ENCODE peak calls at places on chromosomes 16 and 17, in nine cellular contexts. N is uterus, L is cardiac muscle cell, O is lower lobe of right lung, A is HCT116, F is mucosa of descending colon, P is ovary, U is right lobe of liver, B is prostate gland. M is an unnamed sample. For H3K9me3, the result is how much of the 10 kb centered on the place peaks cover.

GRCh38 chr16:59593256-59593655 is 859.1 kb upstream of the GOT2 start:
- DNase-seq in B (no peak), A (no peak), L (peak), F (no peak), P (no peak), U (no peak), N (no peak), O (no peak), M (no peak)

GRCh38 chr17:79808763-79809529 is 12.1 kb upstream of the CBX8 start:
- DNase-seq in A (peak), F (peak), U (peak), L (peak), O (no peak), P (no peak), B (peak), N (no peak), M (no peak)

GRCh38 chr17:19317359-19318095 is 45.0 kb downstream of the B9D1 start:
- DNase-seq in F (peak), U (peak), A (peak), B (no peak), L (peak), O (peak), P (peak), N (peak), M (peak)

GRCh38 chr17:81052199-81052997 is 17.4 kb downstream of the BAIAP2 start:
- DNase-seq in A (no peak), L (no peak), U (peak), N (no peak), B (no peak), F (no peak), P (no peak), O (no peak), M (no peak)

GRCh38 chr16:64590516-64590915 is 531.3 kb downstream of the CDH11 start:
- DNase-seq in B (no peak), L (peak), F (no peak), U (no peak), O (no peak), A (no peak), P (no peak), N (no peak), M (no peak)

GRCh38 chr17:36463916-36464764 is 22.3 kb upstream of the ZNHIT3 start:
- DNase-seq in N (no peak), U (peak), B (peak), F (peak), A (peak), O (no peak), L (peak), P (no peak), M (no peak)

GRCh38 chr16:11706180-11706742 is 36.4 kb downstream of the TXNDC11 start:
- DNase-seq in P (no peak), B (no peak), U (no peak), L (no peak), N (no peak), F (no peak), A (no peak), O (no peak), M (no peak)

GRCh38 chr17:79026345-79027273 is 2.6 kb downstream of the C1QTNF1 start:
- DNase-seq in F (peak), U (peak), A (peak), P (peak), O (no peak), L (peak), B (no peak), N (peak), M (peak)

GRCh38 chr17:17888821-17889220 is 52.0 kb upstream of the SREBF1 start:
- DNase-seq in F (no peak), L (no peak), B (no peak), A (no peak), O (no peak), N (no peak), P (no peak), U (no peak), M (no peak)

GRCh38 chr17:76191891-76192290 is 48.4 kb downstream of the RNF157 start:
- DNase-seq in O (no peak), F (no peak), B (no peak), U (no peak), P (no peak), A (no peak), L (no peak), N (no peak), M (no peak)

GRCh38 chr17:5042152-5043022 is 7.2 kb upstream of the SLC52A1 start:
- DNase-seq in N (no peak), P (no peak), A (no peak), F (no peak), U (no peak), B (no peak), O (no peak), L (no peak), M (no peak)

GRCh38 chr17:75891022-75891604 is 5.6 kb downstream of the TRIM65 start:
- DNase-seq in F (no peak), P (no peak), N (no peak), B (no peak), O (no peak), U (no peak), L (no peak), A (no peak), M (no peak)

GRCh38 chr17:38429476-38430100 is 1.3 kb downstream of the ARHGAP23 start:
- DNase-seq in U (no peak), A (no peak), L (no peak), B (no peak), F (no peak), O (no peak), P (no peak), N (no peak), M (no peak)

GRCh38 chr16:50771366-50771765 is 29.5 kb downstream of the CYLD start:
- DNase-seq in P (no peak), O (no peak), B (no peak), N (no peak), L (no peak), U (no peak), F (no peak), A (no peak), M (no peak)

GRCh38 chr17:40822132-40822812 is at the start of gene KRT10:
- DNase-seq in N (no peak), A (no peak), O (no peak), B (no peak), F (no peak), L (no peak), U (no peak), P (no peak), M (no peak)

GRCh38 chr17:40218740-40219072 is 398 bp upstream of the WIPF2 start:
- DNase-seq in L (peak), P (peak), F (peak), A (peak), O (peak), U (peak), N (peak), B (peak), M (peak)

GRCh38 chr17:20063665-20064648 is 54.8 kb downstream of the SPECC1 start:
- DNase-seq in O (peak), A (peak), U (peak), L (peak), P (peak), B (peak), F (peak), N (peak), M (peak)

GRCh38 chr16:13077816-13078215 is 176.4 kb downstream of the SHISA9 start:
- DNase-seq in U (no peak), B (no peak), N (no peak), A (no peak), L (no peak), O (no peak), F (no peak), P (no peak), M (no peak)

GRCh38 chr17:2238432-2239169 is 65.0 kb downstream of the SMG6 start:
- DNase-seq in O (no peak), L (no peak), U (no peak), F (no peak), N (no peak), A (no peak), B (peak), P (no peak), M (peak)

GRCh38 chr16:81174644-81175324 is 63.7 kb upstream of the BCO1 start:
- DNase-seq in O (no peak), B (no peak), F (no peak), P (no peak), U (no peak), N (no peak), A (no peak), L (no peak), M (no peak)

GRCh38 chr17:17712268-17712924 is 31.1 kb downstream of the RAI1 start:
- DNase-seq in P (no peak), F (no peak), B (no peak), L (peak), A (no peak), O (no peak), N (no peak), U (no peak), M (no peak)

GRCh38 chr17:46733837-46734516 is 84.5 kb downstream of the WNT3 start:
- DNase-seq in A (no peak), L (no peak), O (no peak), N (no peak), P (no peak), U (no peak), B (no peak), F (no peak), M (no peak)

GRCh38 chr16:20347666-20348364 is 4.7 kb downstream of the UMOD start:
- DNase-seq in U (no peak), B (no peak), L (no peak), A (no peak), O (no peak), N (no peak), P (no peak), F (no peak), M (no peak)

GRCh38 chr17:29569245-29569950 is 897 bp downstream of the TP53I13 start:
- DNase-seq in A (no peak), P (peak), F (no peak), N (no peak), L (no peak), B (no peak), U (no peak), O (no peak), M (peak)

GRCh38 chr17:62140836-62141235 is 75.8 kb upstream of the MED13 start:
- DNase-seq in O (peak), F (peak), L (peak), N (no peak), B (no peak), U (no peak), A (no peak), P (no peak), M (no peak)

GRCh38 chr17:27586203-27586701 is 44.7 kb upstream of the LGALS9 start:
- DNase-seq in A (no peak), F (no peak), B (no peak), N (no peak), U (no peak), L (peak), P (no peak), O (no peak), M (no peak)

GRCh38 chr17:79949646-79950292 is 85.9 kb downstream of the TBC1D16 start:
- DNase-seq in N (peak), A (no peak), L (no peak), B (no peak), F (peak), O (no peak), U (no peak), P (no peak), M (no peak)

GRCh38 chr17:54269886-54270285 is 447.2 kb downstream of the KIF2B start:
- DNase-seq in F (no peak), A (no peak), N (no peak), U (no peak), P (no peak), B (peak), L (no peak), O (no peak), M (no peak)

GRCh38 chr16:75038036-75038959 is 39.5 kb downstream of the ZNRF1 start:
- DNase-seq in B (no peak), U (no peak), O (no peak), A (no peak), P (no peak), L (peak), N (no peak), F (no peak), M (no peak)

GRCh38 chr16:27214084-27214961 is 11.0 kb downstream of the KDM8 start:
- DNase-seq in U (peak), P (no peak), N (no peak), B (no peak), O (no peak), F (peak), A (no peak), L (no peak), M (no peak)

GRCh38 chr17:39676198-39676819 is 8.1 kb downstream of the PNMT start:
- DNase-seq in L (peak), N (no peak), B (peak), O (peak), F (peak), U (no peak), P (no peak), A (no peak), M (peak)

GRCh38 chr16:13402601-13403000 is 501.2 kb downstream of the SHISA9 start:
- DNase-seq in F (no peak), P (no peak), U (no peak), N (no peak), O (no peak), L (no peak), A (no peak), B (no peak), M (no peak)

GRCh38 chr17:63949576-63950250 is 17.6 kb upstream of the CD79B start:
- DNase-seq in A (no peak), F (no peak), O (no peak), N (no peak), P (no peak), L (no peak), U (no peak), B (no peak), M (no peak)

GRCh38 chr17:81062014-81062413 is 27.1 kb downstream of the BAIAP2 start:
- DNase-seq in L (no peak), N (no peak), P (no peak), F (no peak), A (no peak), O (no peak), B (no peak), U (no peak), M (no peak)

GRCh38 chr16:13269905-13270528 is 368.6 kb downstream of the SHISA9 start:
- DNase-seq in N (no peak), F (no peak), B (no peak), U (peak), L (no peak), O (no peak), A (no peak), P (no peak), M (no peak)

GRCh38 chr16:69555867-69556266 is 9.9 kb upstream of the NFAT5 start:
- DNase-seq in F (no peak), P (no peak), O (no peak), U (no peak), N (no peak), A (no peak), L (no peak), B (no peak), M (no peak)

GRCh38 chr16:69559164-69559563 is 6.6 kb upstream of the NFAT5 start:
- DNase-seq in B (no peak), N (no peak), L (no peak), F (no peak), P (no peak), U (no peak), O (no peak), A (no peak), M (no peak)

GRCh38 chr16:69553332-69553731 is 12.4 kb upstream of the NFAT5 start:
- DNase-seq in O (no peak), A (no peak), F (no peak), B (no peak), U (no peak), L (no peak), N (no peak), P (no peak), M (no peak)

GRCh38 chr16:69554495-69554894 is 11.3 kb upstream of the NFAT5 start:
- DNase-seq in P (no peak), U (no peak), B (no peak), N (no peak), F (no peak), O (no peak), L (no peak), A (no peak), M (no peak)

GRCh38 chr16:69555437-69555836 is 10.3 kb upstream of the NFAT5 start:
- DNase-seq in F (no peak), U (no peak), L (no peak), O (no peak), N (no peak), B (no peak), A (no peak), P (no peak), M (no peak)
- H3K4me3 ChIP-seq in F (no peak), U (no peak), L (no peak), O (no peak), N (no peak), B (no peak), A (no peak), P (no peak), M (no peak)

GRCh38 chr17:60315650-60316049 is 76.3 kb downstream of the USP32 start:
- DNase-seq in P (no peak), N (no peak), L (no peak), O (no peak), F (no peak), A (no peak), B (no peak), U (no peak), M (no peak)
- TF ChIP-seq CTCF in P (no peak), N (no peak), L (peak), O (no peak), F (no peak), A (peak), B (no peak), U (peak), M (no peak)

GRCh38 chr16:76748698-76749097 is 442.3 kb upstream of the MON1B start:
- DNase-seq in A (no peak), U (no peak), N (no peak), O (no peak), L (no peak), F (no peak), B (no peak), P (no peak), M (no peak)

GRCh38 chr16:76749780-76750375 is 441.1 kb upstream of the MON1B start:
- DNase-seq in N (no peak), L (no peak), P (no peak), O (no peak), F (no peak), B (no peak), A (no peak), U (no peak), M (no peak)
- H3K9me3 ChIP-seq in N (under half), L (under half), P (under half), O (under half), F (under half), B (under half), A (under half), U (under half), M (under half)

GRCh38 chr17:52388941-52389340 is 230.4 kb upstream of the CA10 start:
- DNase-seq in A (no peak), N (no peak), U (no peak), L (no peak), F (no peak), P (no peak), B (no peak), O (no peak), M (no peak)
- H3K4me3 ChIP-seq in A (no peak), N (no peak), U (no peak), L (no peak), F (no peak), P (no peak), B (no peak), O (no peak), M (no peak)

M was measured in tibial artery.